ENCODE peak calls at places on chromosomes 7 and 10, in seven cellular contexts. E, G, H, A, M, Z and K are unnamed samples. For H3K27me3, the result is how much of the 10 kb centered on the place peaks cover.

GRCh38 chr10:113476191-113476590 is 76.7 kb upstream of the HABP2 start:
- DNase-seq in E (no peak), A (no peak), M (no peak), G (no peak), H (no peak), Z (no peak), K (no peak)

GRCh38 chr10:128686638-128687278 is 560.5 kb upstream of the MKI67 start:
- DNase-seq in H (no peak), A (no peak), E (no peak), Z (no peak), G (no peak), M (no peak), K (no peak)

GRCh38 chr7:100102950-100103840 is 1.8 kb downstream of the AP4M1 start:
- DNase-seq in H (no peak), G (no peak), M (no peak), E (no peak), Z (no peak), A (no peak), K (peak)

GRCh38 chr10:124579003-124579384 is 117.4 kb downstream of the LHPP start:
- DNase-seq in E (no peak), H (no peak), M (no peak), G (no peak), Z (no peak), A (peak), K (no peak)

GRCh38 chr7:14766747-14767146 is 135.8 kb downstream of the DGKB start:
- DNase-seq in Z (no peak), M (no peak), H (no peak), G (no peak), A (no peak), E (no peak), K (no peak)

GRCh38 chr10:90227259-90227658 is 525.9 kb downstream of the KIF20B start:
- DNase-seq in A (no peak), M (no peak), H (peak), Z (no peak), E (peak), G (no peak), K (peak)

GRCh38 chr7:155629171-155629570 is 15.3 kb upstream of the RBM33 start:
- DNase-seq in A (no peak), M (no peak), Z (no peak), H (no peak), E (no peak), G (no peak), K (no peak)

GRCh38 chr7:143041346-143041745 is 10.8 kb upstream of the OR6V1 start:
- DNase-seq in E (no peak), H (no peak), A (no peak), G (no peak), Z (no peak), M (no peak), K (no peak)

GRCh38 chr7:130903358-130903974 is 169.5 kb upstream of the KLF14 start:
- DNase-seq in E (no peak), H (peak), Z (no peak), G (no peak), A (no peak), M (no peak), K (peak)

GRCh38 chr10:110408203-110408871 is 89.4 kb upstream of the DUSP5 start:
- DNase-seq in H (peak), G (no peak), Z (no peak), M (no peak), A (no peak), E (no peak), K (no peak)

GRCh38 chr7:155222046-155222445 is 75.6 kb upstream of the INSIG1 start:
- DNase-seq in Z (no peak), E (no peak), M (no peak), G (no peak), A (no peak), H (no peak), K (no peak)

GRCh38 chr7:33750177-33750576 is 155.2 kb upstream of the BMPER start:
- DNase-seq in A (no peak), G (no peak), Z (no peak), M (no peak), E (no peak), H (no peak), K (no peak)

GRCh38 chr10:124069341-124069740 is 24.1 kb downstream of the CHST15 start:
- DNase-seq in G (no peak), M (no peak), E (no peak), H (no peak), Z (no peak), A (no peak), K (no peak)

GRCh38 chr7:73779517-73779916 is 9.4 kb upstream of the CLDN3 start:
- DNase-seq in M (no peak), E (no peak), G (no peak), A (no peak), Z (no peak), H (no peak), K (no peak)

GRCh38 chr7:15505761-15506160 is 56.1 kb downstream of the AGMO start:
- DNase-seq in H (no peak), Z (no peak), G (no peak), E (no peak), A (no peak), M (no peak), K (no peak)

GRCh38 chr10:34280599-34281374 is 534.3 kb downstream of the PARD3 start:
- DNase-seq in A (no peak), M (peak), Z (no peak), G (no peak), H (peak), E (peak), K (peak)

GRCh38 chr7:145644426-145645154 is 472.0 kb upstream of the CNTNAP2 start:
- DNase-seq in H (no peak), G (no peak), E (no peak), M (no peak), Z (no peak), A (peak), K (no peak)

GRCh38 chr7:34564091-34564490 is 93.9 kb upstream of the NPSR1 start:
- DNase-seq in Z (no peak), H (no peak), A (no peak), E (no peak), M (no peak), G (no peak), K (no peak)

GRCh38 chr10:35639021-35639521 is 3.0 kb downstream of the FZD8 start:
- DNase-seq in H (no peak), G (no peak), M (no peak), Z (no peak), A (no peak), E (no peak), K (no peak)
- H3K27me3 ChIP-seq in H (under half), G (under half), M (under half), Z (under half), A (under half), E (under half), K (under half)

GRCh38 chr7:157032128-157032527 is 21.7 kb upstream of the MNX1 start:
- DNase-seq in Z (no peak), E (no peak), H (no peak), A (no peak), G (no peak), M (no peak), K (no peak)
- H3K27me3 ChIP-seq in Z (under half), E (under half), H (under half), A (under half), G (half or more), M (under half), K (under half)

DNA sequence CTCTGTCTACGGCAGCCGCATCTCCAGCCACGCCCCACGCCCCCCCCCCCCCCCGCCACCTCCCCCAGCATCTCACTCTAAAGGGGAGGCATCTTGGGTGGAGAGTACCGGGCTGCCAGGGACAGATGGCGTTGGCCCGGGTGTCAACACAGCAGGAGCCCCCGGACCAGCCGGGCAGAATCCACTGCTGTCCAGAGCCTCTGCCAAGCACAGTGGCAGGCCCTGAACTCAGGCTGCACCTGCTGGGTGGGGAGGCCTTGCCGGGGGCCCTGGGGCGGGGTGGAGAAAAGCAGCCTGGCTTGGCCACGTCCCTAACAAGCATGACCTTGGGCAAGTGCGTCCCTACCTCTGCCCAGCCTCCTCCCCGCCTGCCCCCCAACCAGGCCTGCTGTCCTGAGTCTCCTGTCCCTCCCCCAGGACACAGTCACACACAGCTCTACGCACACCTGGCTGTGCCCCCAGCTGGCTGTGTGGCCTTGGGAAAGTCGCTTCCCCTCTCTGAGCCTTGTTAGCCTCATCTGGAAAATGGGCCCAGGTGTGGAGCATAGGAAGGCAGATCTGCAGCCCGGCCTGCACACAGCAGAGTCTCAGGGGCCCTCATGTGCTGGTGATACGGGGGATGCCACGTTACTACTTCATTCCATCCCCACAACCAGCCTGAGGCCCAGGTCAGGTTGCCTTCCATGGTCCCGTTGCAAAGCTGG is 45.2 kb downstream of the MICALL2 start:
- DNase-seq in Z (no peak), M (no peak), G (no peak), H (no peak), A (no peak), E (no peak), K (no peak)
- H3K27me3 ChIP-seq in Z (half or more), M (under half), G (under half), H (under half), A (under half), E (under half), K (under half)

GRCh38 chr10:30185916-30186315 is 126.5 kb upstream of the JCAD start:
- DNase-seq in Z (no peak), E (peak), M (no peak), H (peak), G (no peak), A (no peak), K (peak)

GRCh38 chr10:30178565-30178964 is 119.2 kb upstream of the JCAD start:
- DNase-seq in M (no peak), E (no peak), Z (no peak), A (no peak), G (no peak), H (no peak), K (peak)

GRCh38 chr10:30183076-30183402 is 123.7 kb upstream of the JCAD start:
- DNase-seq in G (no peak), E (no peak), M (no peak), Z (no peak), A (no peak), H (no peak), K (no peak)

GRCh38 chr10:30184397-30185033 is 125.1 kb upstream of the JCAD start:
- DNase-seq in E (no peak), H (no peak), A (no peak), G (no peak), Z (no peak), M (no peak), K (no peak)

GRCh38 chr10:30182191-30183075 is 123.0 kb upstream of the JCAD start:
- DNase-seq in A (no peak), G (no peak), Z (no peak), H (peak), M (no peak), E (peak), K (peak)
- H3K27me3 ChIP-seq in A (under half), G (under half), Z (under half), H (under half), M (under half), E (under half), K (under half)

DNA sequence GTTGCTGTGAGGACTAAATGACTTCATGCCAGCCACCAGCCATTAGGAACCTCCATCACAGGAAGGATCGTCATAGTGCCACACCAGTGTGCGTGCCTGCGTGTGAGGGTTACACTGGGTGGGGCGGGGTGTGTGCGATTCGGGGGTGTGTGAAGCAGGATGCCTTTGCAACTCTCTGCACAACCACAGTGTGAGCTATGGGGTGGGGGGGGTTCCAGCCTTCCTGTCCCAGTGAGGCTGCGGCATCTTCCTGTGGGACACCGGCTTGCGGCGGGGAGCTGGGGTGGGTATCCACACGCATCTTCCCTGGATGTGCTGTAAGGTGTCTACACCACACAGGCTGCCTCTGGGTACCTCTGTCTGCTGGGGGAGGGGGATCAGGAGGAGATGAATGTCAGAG is 6.8 kb upstream of the ELFN1 start:
- DNase-seq in E (no peak), H (no peak), M (no peak), Z (no peak), G (peak), A (peak), K (no peak)
- H3K27me3 ChIP-seq in E (half or more), H (under half), M (under half), Z (half or more), G (under half), A (under half), K (under half)

DNA sequence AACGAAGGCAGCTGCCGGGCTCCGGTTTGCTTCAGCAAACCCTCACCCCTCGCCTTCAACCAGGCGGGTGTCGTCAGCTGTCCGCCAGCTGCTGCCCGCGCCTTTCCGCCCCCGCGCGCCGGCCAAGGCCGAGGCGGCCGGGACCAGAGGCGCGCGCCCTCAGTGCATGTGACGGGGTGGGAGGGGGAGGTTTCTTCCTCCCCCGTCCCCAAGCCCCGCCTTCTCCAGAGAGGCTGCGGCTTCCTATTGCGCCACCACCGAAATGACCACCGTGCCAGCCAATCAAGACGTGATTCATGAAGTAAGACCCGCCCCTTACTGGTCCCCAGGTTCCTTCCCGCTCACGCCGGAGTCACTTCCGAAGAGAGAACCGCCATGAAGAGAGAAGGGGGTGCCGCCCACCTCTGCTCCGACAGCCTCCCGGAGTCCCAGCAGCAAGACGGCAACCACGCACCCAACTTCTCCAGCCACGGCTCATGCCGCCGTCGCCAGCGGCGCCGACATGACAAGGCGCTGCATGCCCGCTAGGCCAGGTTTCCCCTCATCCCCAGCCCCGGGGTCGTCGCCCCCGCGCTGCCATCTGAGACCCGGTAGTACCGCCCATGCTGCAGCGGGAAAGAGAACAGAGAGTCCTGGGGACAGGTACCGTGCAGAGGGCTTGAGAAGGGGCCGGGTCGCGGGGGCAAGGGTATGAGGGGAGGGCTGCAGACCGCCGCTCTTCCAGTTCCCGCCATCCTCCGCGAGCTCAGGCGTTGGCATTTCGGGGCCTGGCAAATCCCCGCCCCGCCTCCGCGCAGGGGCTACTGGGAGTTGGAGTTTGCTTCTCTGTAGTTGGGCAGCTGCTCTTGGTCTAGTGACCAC is at the start of gene SLF2:
- DNase-seq in M (peak), G (peak), E (peak), H (peak), Z (peak), A (peak), K (peak)
- H3K27me3 ChIP-seq in M (under half), G (under half), E (under half), H (under half), Z (under half), A (under half), K (under half)

GRCh38 chr7:98404840-98405239 is 4.0 kb upstream of the BAIAP2L1 start:
- DNase-seq in H (no peak), M (no peak), E (no peak), Z (no peak), A (no peak), G (no peak), K (no peak)
- H3K27me3 ChIP-seq in H (under half), M (under half), E (under half), Z (under half), A (under half), G (under half), K (under half)

GRCh38 chr7:44311561-44312495 is 13.6 kb downstream of the CAMK2B start:
- DNase-seq in E (no peak), A (peak), Z (no peak), H (no peak), G (no peak), M (no peak), K (no peak)

GRCh38 chr7:44309271-44310091 is 15.9 kb downstream of the CAMK2B start:
- DNase-seq in H (peak), G (no peak), E (no peak), M (no peak), Z (no peak), A (peak), K (no peak)

GRCh38 chr7:44308741-44309270 is 16.6 kb downstream of the CAMK2B start:
- DNase-seq in A (peak), Z (no peak), G (no peak), E (no peak), M (no peak), H (no peak), K (no peak)

GRCh38 chr7:44307905-44308740 is 17.3 kb downstream of the CAMK2B start:
- DNase-seq in G (no peak), A (peak), Z (no peak), H (no peak), E (no peak), M (no peak), K (no peak)

DNA sequence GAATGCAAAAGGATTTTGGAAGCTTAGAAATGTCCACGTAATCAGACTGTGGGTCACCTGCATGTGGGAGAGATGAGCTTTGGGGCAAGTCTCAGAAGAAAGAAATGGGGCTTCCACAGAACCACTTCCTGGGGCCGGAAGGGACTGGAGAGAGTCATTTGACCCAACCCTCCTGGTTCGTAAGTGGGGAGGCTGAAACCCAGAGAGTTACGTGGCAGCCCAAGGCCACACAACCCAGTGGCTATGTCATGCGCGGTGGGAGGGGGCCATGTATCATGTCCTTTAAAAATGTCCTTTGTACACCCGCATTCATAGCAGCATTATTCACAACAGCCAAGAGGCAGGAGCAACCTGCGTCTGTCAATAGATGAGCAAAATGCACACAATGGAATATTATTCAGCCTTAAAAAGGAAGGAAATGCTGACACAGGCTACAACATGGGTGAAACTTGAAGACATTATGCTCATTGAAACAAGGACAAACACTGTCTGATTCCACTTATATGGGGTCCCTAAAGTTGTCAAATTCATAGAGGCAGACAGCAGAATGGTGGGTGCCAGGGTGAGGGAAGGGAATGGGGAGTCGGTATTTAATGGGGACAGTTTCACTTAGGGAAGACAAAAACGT is 15.1 kb downstream of the CAMK2B start:
- DNase-seq in Z (no peak), A (peak), G (no peak), M (no peak), E (no peak), H (no peak), K (no peak)
- H3K27me3 ChIP-seq in Z (under half), A (under half), G (under half), M (under half), E (under half), H (under half), K (under half)

DNA sequence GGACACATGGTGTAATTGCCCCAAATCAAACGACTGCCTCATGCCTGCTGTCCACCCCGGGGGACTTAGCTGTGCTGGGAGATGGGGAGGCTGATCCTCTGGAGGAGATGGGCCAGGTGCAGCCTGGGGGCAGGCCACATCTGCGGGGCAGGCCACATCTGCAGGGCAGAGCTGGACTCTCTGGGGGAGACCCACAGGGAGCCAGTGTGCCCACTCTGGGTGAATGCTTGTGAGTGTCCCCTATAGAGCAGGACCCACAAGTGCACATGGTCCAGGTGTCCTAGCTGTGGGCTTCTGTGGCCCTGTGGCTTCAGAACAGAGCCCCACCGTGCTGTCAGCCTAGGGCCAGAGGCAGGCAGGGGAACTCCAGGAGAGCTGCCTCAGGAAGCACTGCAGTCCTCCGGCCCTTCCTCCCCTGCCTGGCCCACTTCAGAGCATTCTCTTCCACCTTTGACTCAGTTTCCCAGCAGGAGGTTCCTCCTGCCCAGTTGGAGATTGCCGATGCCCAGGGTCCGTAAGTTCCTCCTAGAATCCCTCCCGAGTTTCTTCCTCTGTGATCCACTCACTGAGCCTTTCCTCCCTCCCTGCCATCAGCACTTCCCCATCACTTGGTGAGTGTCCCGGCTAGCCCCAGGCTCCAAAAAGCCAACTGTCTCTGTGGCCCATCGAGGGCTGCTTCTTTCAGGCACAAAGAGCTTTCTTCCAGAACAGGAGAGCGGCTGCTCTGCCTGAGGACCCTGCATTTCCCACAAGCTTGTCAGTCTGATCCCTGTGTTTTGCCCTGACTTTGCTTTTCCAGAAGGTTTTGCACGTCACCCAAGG is 50.3 kb downstream of the ADCYAP1R1 start:
- DNase-seq in H (no peak), E (no peak), M (no peak), Z (no peak), A (no peak), G (no peak), K (no peak)
- H3K27me3 ChIP-seq in H (under half), E (under half), M (under half), Z (under half), A (under half), G (under half), K (under half)

GRCh38 chr7:151764056-151764920 is 112.6 kb downstream of the PRKAG2 start:
- DNase-seq in A (peak), G (no peak), Z (no peak), M (no peak), E (no peak), H (no peak), K (no peak)

GRCh38 chr7:151769189-151769821 is 107.6 kb downstream of the PRKAG2 start:
- DNase-seq in E (no peak), H (no peak), G (no peak), Z (no peak), M (no peak), A (peak), K (no peak)

GRCh38 chr7:151763420-151763984 is 113.4 kb downstream of the PRKAG2 start:
- DNase-seq in G (no peak), M (no peak), Z (no peak), A (peak), E (no peak), H (no peak), K (no peak)

GRCh38 chr7:151768805-151769188 is 108.1 kb downstream of the PRKAG2 start:
- DNase-seq in G (no peak), Z (no peak), H (no peak), A (peak), M (no peak), E (no peak), K (no peak)

GRCh38 chr7:151767557-151767956 is 109.4 kb downstream of the PRKAG2 start:
- DNase-seq in Z (no peak), E (no peak), G (no peak), M (no peak), A (no peak), H (no peak), K (no peak)
- H3K27me3 ChIP-seq in Z (under half), E (under half), G (under half), M (under half), A (under half), H (under half), K (half or more)